ENCODE peak calls at places on chromosomes 1 and 21, in five cellular contexts. One of them, this sample, is unnamed.

GRCh38 chr1:59142663-59143487 is 154.0 kb upstream of the FGGY start:
- DNase-seq in AML-193: peak; percentile 37
- DNase-seq in kidney tubule cell: peak; percentile 100
- DNase-seq in C1 segment of cervical spinal cord: no peak
- DNase-seq in K562: no peak
- DNase-seq in this sample: no peak

GRCh38 chr1:8858112-8858668 is 20.3 kb downstream of the ENO1 start:
- DNase-seq in AML-193: no peak
- DNase-seq in kidney tubule cell: peak; percentile 84
- DNase-seq in C1 segment of cervical spinal cord: no peak
- DNase-seq in K562: no peak
- DNase-seq in this sample: no peak

GRCh38 chr1:233998926-233999325 is 94.5 kb downstream of the SLC35F3 start:
- DNase-seq in AML-193: no peak
- DNase-seq in kidney tubule cell: no peak
- DNase-seq in C1 segment of cervical spinal cord: no peak
- DNase-seq in K562: no peak
- DNase-seq in this sample: no peak

GRCh38 chr1:199948587-199949280 is 78.8 kb upstream of the NR5A2 start:
- DNase-seq in AML-193: no peak
- DNase-seq in kidney tubule cell: peak; percentile 8
- DNase-seq in C1 segment of cervical spinal cord: no peak
- DNase-seq in K562: no peak
- DNase-seq in this sample: no peak

GRCh38 chr1:101302831-101303511 is 66.2 kb downstream of the S1PR1 start:
- DNase-seq in AML-193: no peak
- DNase-seq in kidney tubule cell: peak; percentile 88
- DNase-seq in C1 segment of cervical spinal cord: no peak
- DNase-seq in K562: no peak
- DNase-seq in this sample: no peak

GRCh38 chr1:112509005-112509659 is 367 bp downstream of the WNT2B start:
- DNase-seq in AML-193: no peak
- DNase-seq in kidney tubule cell: no peak
- DNase-seq in C1 segment of cervical spinal cord: no peak
- DNase-seq in K562: no peak
- DNase-seq in this sample: peak; percentile 20

GRCh38 chr1:243213045-243213787 is 41.9 kb downstream of the CEP170 start:
- DNase-seq in AML-193: no peak
- DNase-seq in kidney tubule cell: no peak
- DNase-seq in C1 segment of cervical spinal cord: no peak
- DNase-seq in K562: no peak
- DNase-seq in this sample: peak; percentile 9

GRCh38 chr1:198107041-198107440 is 49.8 kb upstream of the NEK7 start:
- DNase-seq in AML-193: no peak
- DNase-seq in kidney tubule cell: peak; percentile 66
- DNase-seq in C1 segment of cervical spinal cord: no peak
- DNase-seq in K562: no peak
- DNase-seq in this sample: no peak

GRCh38 chr1:201551877-201552731 is 13.2 kb downstream of the NAV1 start:
- DNase-seq in AML-193: peak; percentile 4
- DNase-seq in kidney tubule cell: peak; percentile 98
- DNase-seq in C1 segment of cervical spinal cord: no peak
- DNase-seq in K562: no peak
- DNase-seq in this sample: no peak

GRCh38 chr1:176987016-176987415 is 177.5 kb downstream of the ASTN1 start:
- DNase-seq in AML-193: no peak
- DNase-seq in kidney tubule cell: no peak
- DNase-seq in C1 segment of cervical spinal cord: no peak
- DNase-seq in K562: no peak
- DNase-seq in this sample: no peak

GRCh38 chr1:53826367-53826766 is 11.7 kb downstream of the NDC1 start:
- DNase-seq in AML-193: no peak
- DNase-seq in kidney tubule cell: no peak
- DNase-seq in C1 segment of cervical spinal cord: no peak
- DNase-seq in K562: peak; percentile 42
- DNase-seq in this sample: no peak

GRCh38 chr1:983736-984475 is 2.0 kb upstream of the PERM1 start:
- DNase-seq in AML-193: no peak
- DNase-seq in kidney tubule cell: no peak
- DNase-seq in C1 segment of cervical spinal cord: no peak
- DNase-seq in K562: peak; percentile 89
- DNase-seq in this sample: peak; percentile 68

GRCh38 chr1:17274186-17275170 is 25.6 kb downstream of the PADI3 start:
- DNase-seq in AML-193: peak; percentile 46
- DNase-seq in kidney tubule cell: peak; percentile 39
- DNase-seq in C1 segment of cervical spinal cord: no peak
- DNase-seq in K562: peak; percentile 88
- DNase-seq in this sample: peak; percentile 62

GRCh38 chr1:235758931-235759330 is 107.8 kb downstream of the LYST start:
- DNase-seq in AML-193: no peak
- DNase-seq in kidney tubule cell: no peak
- DNase-seq in C1 segment of cervical spinal cord: no peak
- DNase-seq in K562: no peak
- DNase-seq in this sample: no peak

GRCh38 chr1:150970818-150971582 is 3.6 kb downstream of the CERS2 start:
- DNase-seq in AML-193: no peak
- DNase-seq in kidney tubule cell: peak; percentile 59
- DNase-seq in C1 segment of cervical spinal cord: no peak
- DNase-seq in K562: no peak
- DNase-seq in this sample: peak; percentile 26

GRCh38 chr1:118575060-118575459 is 390.0 kb upstream of the SPAG17 start:
- DNase-seq in AML-193: no peak
- DNase-seq in kidney tubule cell: no peak
- DNase-seq in C1 segment of cervical spinal cord: no peak
- DNase-seq in K562: no peak
- DNase-seq in this sample: no peak

GRCh38 chr1:21937372-21938121 is 437 bp upstream of the HSPG2 start:
- DNase-seq in AML-193: peak; percentile 32
- DNase-seq in kidney tubule cell: peak; percentile 85
- DNase-seq in C1 segment of cervical spinal cord: peak; percentile 35
- DNase-seq in K562: no peak
- DNase-seq in this sample: no peak

GRCh38 chr1:66354311-66354922 is 179.5 kb upstream of the SGIP1 start:
- DNase-seq in AML-193: no peak
- DNase-seq in kidney tubule cell: no peak
- DNase-seq in C1 segment of cervical spinal cord: no peak
- DNase-seq in K562: no peak
- DNase-seq in this sample: no peak

GRCh38 chr21:42861311-42862122 is 17.8 kb downstream of the WDR4 start:
- DNase-seq in AML-193: no peak
- DNase-seq in kidney tubule cell: no peak
- DNase-seq in C1 segment of cervical spinal cord: no peak
- DNase-seq in K562: no peak
- DNase-seq in this sample: no peak

GRCh38 chr1:69814926-69815325 is 247.2 kb downstream of the LRRC7 start:
- DNase-seq in AML-193: no peak
- DNase-seq in kidney tubule cell: no peak
- DNase-seq in C1 segment of cervical spinal cord: no peak
- DNase-seq in K562: no peak
- DNase-seq in this sample: no peak

GRCh38 chr1:36882536-36883285 is 151.6 kb downstream of the GRIK3 start:
- DNase-seq in AML-193: no peak
- DNase-seq in kidney tubule cell: no peak
- DNase-seq in C1 segment of cervical spinal cord: no peak
- DNase-seq in K562: no peak
- DNase-seq in this sample: no peak